ENCODE peak calls at places on chromosomes 11 and 22, in four cellular contexts. N is activated CD8-positive, alpha-beta memory T cell treated with anti-CD3 and anti-CD28 coated beads for 4 hours; E is progenitor cell of endocrine pancreas; J is glutamatergic neuron. B is an unnamed sample.

GRCh38 chr11:78196661-78197091 is 8.0 kb downstream of the USP35 start:
- DNase-seq in N (no peak), E (no peak), J (no peak), B (no peak)

GRCh38 chr11:4960877-4961276 is 5.4 kb upstream of the OR51A2 start:
- DNase-seq in N (no peak), E (no peak), J (no peak), B (no peak)

GRCh38 chr11:74018331-74019005 is 9.6 kb upstream of the UCP3 start:
- DNase-seq in N (no peak), E (no peak), J (no peak), B (peak)

GRCh38 chr11:96001037-96001436 is 77.1 kb upstream of the MTMR2 start:
- DNase-seq in N (no peak), E (no peak), J (no peak), B (peak)

GRCh38 chr11:69727266-69727665 is 23.4 kb upstream of the FGF19 start:
- DNase-seq in N (no peak), E (no peak), J (no peak), B (no peak)

GRCh38 chr11:131764126-131764525 is 393.7 kb downstream of the NTM start:
- DNase-seq in N (no peak), E (no peak), J (no peak), B (no peak)

GRCh38 chr11:65854161-65854592 is 3.8 kb downstream of the CFL1 start:
- DNase-seq in N (no peak), E (no peak), J (no peak), B (no peak)

GRCh38 chr11:19344661-19345518 is 104.1 kb upstream of the E2F8 start:
- DNase-seq in N (no peak), E (peak), J (peak), B (peak)

GRCh38 chr11:62801071-62801470 is 4.2 kb downstream of the NXF1 start:
- DNase-seq in N (no peak), E (no peak), J (no peak), B (no peak)

GRCh38 chr11:11916981-11917399 is 75.2 kb downstream of the USP47 start:
- DNase-seq in N (no peak), E (no peak), J (no peak), B (no peak)

GRCh38 chr11:72298931-72299330 is 55.0 kb upstream of the PHOX2A start:
- DNase-seq in N (no peak), E (no peak), J (no peak), B (no peak)

GRCh38 chr22:43176090-43176489 is 10.8 kb downstream of the TTLL12 start:
- DNase-seq in N (no peak), E (no peak), J (no peak), B (no peak)

GRCh38 chr11:74932169-74932568 is 16.7 kb downstream of the XRRA1 start:
- DNase-seq in N (no peak), E (no peak), J (no peak), B (no peak)

GRCh38 chr22:29706991-29707390 is 12.8 kb upstream of the CABP7 start:
- DNase-seq in N (no peak), E (no peak), J (no peak), B (no peak)

GRCh38 chr11:1603629-1604028 is 4.6 kb downstream of the KRTAP5-3 start:
- DNase-seq in N (no peak), E (no peak), J (no peak), B (no peak)

GRCh38 chr11:127873478-127873877 is 713.9 kb downstream of the ETS1 start:
- DNase-seq in N (no peak), E (no peak), J (no peak), B (no peak)

GRCh38 chr22:27690596-27690995 is 111.0 kb downstream of the MN1 start:
- DNase-seq in N (no peak), E (no peak), J (no peak), B (no peak)

GRCh38 chr11:66891849-66892660 is 35.2 kb downstream of the LRFN4 start:
- DNase-seq in N (peak), E (no peak), J (no peak), B (peak)

GRCh38 chr22:19407649-19408606 is 23.6 kb downstream of the HIRA start:
- DNase-seq in N (no peak), E (no peak), J (no peak), B (peak)

GRCh38 chr11:17552392-17553248 is 5.6 kb downstream of the OTOG start:
- DNase-seq in N (no peak), E (no peak), J (no peak), B (no peak)

GRCh38 chr22:44026066-44026629 is 2.0 kb downstream of the PARVB start:
- DNase-seq in N (no peak), E (no peak), J (no peak), B (no peak)

GRCh38 chr22:20607157-20607907 is 99.9 kb downstream of the MED15 start:
- DNase-seq in N (no peak), E (no peak), J (peak), B (no peak)

GRCh38 chr11:90251599-90251998 is 28.8 kb upstream of the CHORDC1 start:
- DNase-seq in N (no peak), E (no peak), J (no peak), B (no peak)

GRCh38 chr11:34284836-34285235 is 73.0 kb downstream of the ABTB2 start:
- DNase-seq in N (no peak), E (no peak), J (no peak), B (no peak)

GRCh38 chr11:43931717-43932039 is 10.8 kb upstream of the C11orf96 start:
- DNase-seq in N (no peak), E (no peak), J (no peak), B (no peak)